ENCODE peak calls at places on chromosomes 2 and 18, in four cellular contexts. V is activated CD8-positive, alpha-beta memory T cell treated with anti-CD3 and anti-CD28 coated beads for 1 hour; A is amygdala; K is activated CD4-positive, alpha-beta T cell treated with anti-CD3 and anti-CD28 coated beads for 4 hours. H is an unnamed sample.

GRCh38 chr2:96638144-96639121 is at the start of gene KANSL3:
- DNase-seq in V (peak), A (peak), K (peak), H (peak)

GRCh38 chr2:29155578-29155977 is 40.4 kb downstream of the CLIP4 start:
- DNase-seq in V (no peak), A (no peak), K (no peak), H (no peak)

GRCh38 chr2:113175101-113175628 is 1.4 kb downstream of the PSD4 start:
- DNase-seq in V (no peak), A (no peak), K (peak), H (no peak)

GRCh38 chr2:147818741-147819140 is 26.1 kb upstream of the ACVR2A start:
- DNase-seq in V (no peak), A (no peak), K (no peak), H (no peak)

GRCh38 chr2:3126686-3127278 is 250.8 kb downstream of the EIPR1 start:
- DNase-seq in V (no peak), A (no peak), K (no peak), H (no peak)

GRCh38 chr2:128796321-128796720 is 477.7 kb upstream of the HS6ST1 start:
- DNase-seq in V (no peak), A (no peak), K (no peak), H (no peak)

GRCh38 chr2:31107588-31108300 is 30.5 kb downstream of the GALNT14 start:
- DNase-seq in V (no peak), A (no peak), K (no peak), H (no peak)

GRCh38 chr18:79578396-79579260 is 101.0 kb upstream of the CTDP1 start:
- DNase-seq in V (no peak), A (no peak), K (no peak), H (no peak)

GRCh38 chr2:105977212-105977611 is 216.9 kb downstream of the UXS1 start:
- DNase-seq in V (no peak), A (no peak), K (no peak), H (no peak)

GRCh38 chr2:102736174-102736606 is 25.6 kb upstream of the TMEM182 start:
- DNase-seq in V (no peak), A (no peak), K (peak), H (peak)

GRCh38 chr2:190304404-190304803 is 15.2 kb downstream of the HIBCH start:
- DNase-seq in V (no peak), A (no peak), K (no peak), H (no peak)

GRCh38 chr2:30029804-30030203 is 108.4 kb upstream of the ALK start:
- DNase-seq in V (no peak), A (no peak), K (no peak), H (no peak)

GRCh38 chr2:231162036-231162345 is 36.4 kb upstream of the ARMC9 start:
- DNase-seq in V (no peak), A (no peak), K (no peak), H (no peak)

GRCh38 chr2:232260075-232260474 is 118.5 kb upstream of the ALPP start:
- DNase-seq in V (no peak), A (no peak), K (no peak), H (no peak)

GRCh38 chr2:192700934-192701333 is 506.2 kb upstream of the TMEFF2 start:
- DNase-seq in V (no peak), A (no peak), K (no peak), H (no peak)

GRCh38 chr2:112055833-112056625 is 960 bp downstream of the TMEM87B start:
- DNase-seq in V (no peak), A (no peak), K (peak), H (peak)

GRCh38 chr2:157055660-157056199 is 201.8 kb upstream of the GALNT5 start:
- DNase-seq in V (no peak), A (no peak), K (no peak), H (no peak)

H was measured in GF-D8.